ENCODE peak calls at places on chromosomes 2 and 18, in six cellular contexts. Q, N, K, D, C and T are unnamed samples.
A peak's percentile ranks its signal among the peaks of the same experiment; 100 is the strongest.

GRCh38 chr2:240557101-240557751 is 562 bp downstream of the ANKMY1 start:
- DNase-seq in Q (no peak), N (peak; percentile 18), K (no peak), D (no peak), C (peak; percentile 33), T (no peak)

GRCh38 chr2:108536133-108536780 is 2.0 kb downstream of the LIMS1 start:
- DNase-seq in Q (no peak), N (no peak), K (no peak), D (peak; percentile 33), C (no peak), T (no peak)

GRCh38 chr2:179049546-179050311 is at the start of gene CCDC141:
- DNase-seq in Q (no peak), N (peak; percentile 61), K (no peak), D (no peak), C (peak; percentile 68), T (peak; percentile 42)

GRCh38 chr2:102016399-102016955 is 24.7 kb downstream of the IL1R2 start:
- DNase-seq in Q (no peak), N (no peak), K (no peak), D (no peak), C (no peak), T (no peak)

GRCh38 chr2:98027955-98028593 is 32.3 kb upstream of the TMEM131 start:
- DNase-seq in Q (no peak), N (no peak), K (no peak), D (no peak), C (no peak), T (no peak)

GRCh38 chr18:12747530-12748315 is 44.9 kb downstream of the PSMG2 start:
- DNase-seq in Q (no peak), N (no peak), K (no peak), D (no peak), C (no peak), T (no peak)

GRCh38 chr18:46097378-46097852 is 681 bp downstream of the ATP5F1A start:
- DNase-seq in Q (peak; percentile 33), N (no peak), K (no peak), D (no peak), C (peak; percentile 39), T (no peak)

GRCh38 chr2:1997409-1997808 is 253.1 kb upstream of the PXDN start:
- DNase-seq in Q (peak; percentile 37), N (peak; percentile 48), K (peak; percentile 96), D (no peak), C (no peak), T (peak; percentile 88)

GRCh38 chr2:134245340-134245984 is 8.4 kb upstream of the MGAT5 start:
- DNase-seq in Q (peak; percentile 86), N (peak; percentile 91), K (peak; percentile 77), D (peak; percentile 62), C (peak; percentile 78), T (peak; percentile 82)

GRCh38 chr2:233307565-233307964 is at the start of gene SAG:
- DNase-seq in Q (no peak), N (no peak), K (no peak), D (no peak), C (no peak), T (no peak)

GRCh38 chr18:50507120-50507590 is 52.7 kb upstream of the MAPK4 start:
- DNase-seq in Q (peak; percentile 48), N (peak; percentile 69), K (peak; percentile 66), D (peak; percentile 12), C (peak; percentile 55), T (peak; percentile 51)

GRCh38 chr2:60778352-60778751 is 22.3 kb downstream of the PAPOLG start:
- DNase-seq in Q (no peak), N (no peak), K (no peak), D (no peak), C (no peak), T (no peak)

GRCh38 chr2:56372071-56372656 is 188.4 kb downstream of the CCDC85A start:
- DNase-seq in Q (no peak), N (no peak), K (no peak), D (no peak), C (no peak), T (no peak)

GRCh38 chr2:96359310-96359709 is 23.7 kb downstream of the NCAPH start:
- DNase-seq in Q (no peak), N (peak; percentile 65), K (no peak), D (peak; percentile 29), C (no peak), T (peak; percentile 45)

GRCh38 chr2:163341426-163341825 is 394.4 kb downstream of the FIGN start:
- DNase-seq in Q (no peak), N (no peak), K (no peak), D (no peak), C (no peak), T (no peak)

GRCh38 chr2:204974487-204974886 is 429.2 kb downstream of the PARD3B start:
- DNase-seq in Q (no peak), N (no peak), K (no peak), D (no peak), C (no peak), T (no peak)

GRCh38 chr18:24234330-24234729 is 95.5 kb downstream of the CABYR start:
- DNase-seq in Q (no peak), N (no peak), K (no peak), D (no peak), C (peak; percentile 50), T (no peak)

GRCh38 chr2:63379438-63379837 is 208.8 kb downstream of the WDPCP start:
- DNase-seq in Q (no peak), N (no peak), K (no peak), D (no peak), C (no peak), T (no peak)

GRCh38 chr2:241855245-241855887 is 3.3 kb downstream of the PDCD1 start:
- DNase-seq in Q (no peak), N (no peak), K (no peak), D (no peak), C (peak; percentile 20), T (no peak)

GRCh38 chr2:219596954-219597551 is 604 bp upstream of the STK11IP start:
- DNase-seq in Q (no peak), N (no peak), K (no peak), D (no peak), C (no peak), T (peak; percentile 56)

GRCh38 chr2:136116813-136117390 is 1.0 kb downstream of the CXCR4 start:
- DNase-seq in Q (peak; percentile 42), N (no peak), K (peak; percentile 55), D (peak; percentile 9), C (peak; percentile 38), T (no peak)

GRCh38 chr2:74908763-74909444 is 49.5 kb upstream of the POLE4 start:
- DNase-seq in Q (no peak), N (no peak), K (no peak), D (no peak), C (no peak), T (peak; percentile 31)

GRCh38 chr2:20224716-20225293 is at the start of gene SDC1:
- DNase-seq in Q (peak; percentile 79), N (peak; percentile 53), K (peak; percentile 92), D (peak; percentile 82), C (no peak), T (peak; percentile 56)

GRCh38 chr2:234630676-234631350 is 133.9 kb upstream of the ARL4C start:
- DNase-seq in Q (no peak), N (no peak), K (no peak), D (no peak), C (no peak), T (no peak)
- H3K4me3 ChIP-seq in Q (no peak overlapping the region), N (no peak overlapping the region), K (no peak overlapping the region), D (no peak overlapping the region), C (no peak overlapping the region), T (no peak overlapping the region)

DNA sequence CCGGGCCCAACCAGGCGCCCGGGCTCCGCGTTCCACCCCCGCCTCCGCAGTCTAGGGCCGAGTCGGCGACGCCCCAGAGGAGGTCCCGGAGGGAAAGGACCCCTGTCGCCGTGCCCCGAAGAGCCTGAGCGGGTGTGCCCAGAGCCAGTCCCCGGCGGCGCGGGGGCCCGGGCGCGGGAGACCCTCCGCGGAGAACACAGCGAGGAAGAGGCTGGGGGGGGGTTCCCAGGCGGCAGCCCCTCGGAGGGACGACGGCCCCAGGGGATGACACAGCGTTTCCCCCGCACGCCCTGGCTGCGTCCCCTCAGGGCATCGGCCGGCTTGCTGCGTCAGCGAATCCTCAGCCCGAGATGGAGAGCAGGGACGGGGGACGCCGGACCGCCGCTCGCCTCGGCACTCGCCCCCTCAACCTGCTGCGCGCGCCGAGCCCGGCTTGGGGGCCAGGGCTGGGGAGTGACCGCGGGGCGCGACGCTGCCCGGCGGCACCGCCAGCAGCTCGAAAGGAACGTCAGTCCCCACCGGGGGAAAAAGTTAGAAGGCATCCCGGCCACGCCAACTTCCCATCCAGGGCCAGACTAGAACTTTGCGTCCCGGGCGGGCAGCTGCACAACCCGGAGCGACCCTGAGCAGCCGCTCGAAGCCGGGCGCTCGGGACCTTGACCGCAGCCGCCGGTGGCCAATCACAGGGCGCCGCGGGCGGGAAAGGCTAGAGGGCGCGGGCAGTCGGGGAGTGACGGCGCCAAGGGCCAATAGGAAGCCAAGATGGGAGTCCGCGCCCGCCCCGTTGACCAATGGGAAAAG is 661 bp downstream of the SFXN5 start:
- DNase-seq in Q (peak; percentile 99), N (peak; percentile 99), K (peak; percentile 100), D (peak; percentile 97), C (peak; percentile 98), T (peak; percentile 97)
- TF ChIP-seq POLR2A in Q (peak; percentile 10), N (no peak), K (peak; percentile 74), D (peak; percentile 48), C (peak; percentile 81), T (no peak)

GRCh38 chr2:47043142-47043890 is 111.8 kb downstream of the STPG4 start:
- DNase-seq in Q (no peak), N (peak; percentile 87), K (no peak), D (peak; percentile 81), C (peak; percentile 75), T (peak; percentile 57)
- TF ChIP-seq CTCF in Q (no peak), N (no peak), K (no peak), D (no peak), C (no peak), T (no peak)

GRCh38 chr18:67406678-67407077 is 109.8 kb downstream of the DSEL start:
- DNase-seq in Q (no peak), N (no peak), K (no peak), D (no peak), C (no peak), T (no peak)
- H3K4me3 ChIP-seq in Q (no peak overlapping the region), N (no peak overlapping the region), K (no peak overlapping the region), D (no peak overlapping the region), C (no peak overlapping the region), T (no peak overlapping the region)

GRCh38 chr2:172095146-172095904 is 7.4 kb downstream of the DLX2 start:
- DNase-seq in Q (peak; percentile 54), N (peak; percentile 61), K (no peak), D (peak; percentile 74), C (no peak), T (no peak)
- TF ChIP-seq POLR2A in Q (no peak), N (no peak), K (no peak), D (peak; percentile 46), C (no peak), T (no peak)